ENCODE peak calls at places on chromosomes 1 and 21, in ten cellular contexts. A is activated CD4-positive, alpha-beta T cell treated with anti-CD3 and anti-CD28 coated beads for 36 hours; T is esophagus muscularis mucosa; L is neural progenitor cell; U is aorta; E is globus pallidus; F is KG1; O is left ventricle myocardium superior; V is effector CD4-positive, alpha-beta T cell; X is stimulated activated naive CD8-positive, alpha-beta T cell treated with anti-CD3 and anti-CD28 coated beads, Interleukin-15, Interleukin-2, amounts not matched to agents 100 U/mL and 50 U/mL, for 24 hours. I is an unnamed sample.

GRCh38 chr1:218887141-218887925 is 286.3 kb upstream of the LYPLAL1 start:
- DNase-seq in A (no peak), T (no peak), L (no peak), U (no peak), E (no peak), F (no peak), O (no peak), V (no peak), X (no peak), I (no peak)

GRCh38 chr1:6414443-6414844 is 5.3 kb downstream of the HES2 start:
- DNase-seq in A (peak), T (no peak), L (peak), U (no peak), E (no peak), F (no peak), O (no peak), V (no peak), X (peak), I (peak)

GRCh38 chr1:164801246-164801731 is 242.3 kb downstream of the PBX1 start:
- DNase-seq in A (no peak), T (no peak), L (no peak), U (no peak), E (peak), F (no peak), O (no peak), V (no peak), X (no peak), I (no peak)

GRCh38 chr1:234699795-234700665 is 90.1 kb upstream of the IRF2BP2 start:
- DNase-seq in A (peak), T (no peak), L (no peak), U (no peak), E (no peak), F (no peak), O (no peak), V (no peak), X (no peak), I (peak)

GRCh38 chr1:43339584-43340232 is 2.1 kb downstream of the MPL start:
- DNase-seq in A (no peak), T (no peak), L (no peak), U (peak), E (no peak), F (no peak), O (no peak), V (no peak), X (no peak), I (no peak)

GRCh38 chr1:940121-941026 is 16.7 kb downstream of the SAMD11 start:
- DNase-seq in A (peak), T (no peak), L (peak), U (peak), E (peak), F (no peak), O (peak), V (no peak), X (no peak), I (peak)

GRCh38 chr21:37670883-37671282 is 245.4 kb downstream of the KCNJ6 start:
- DNase-seq in A (no peak), T (no peak), L (no peak), U (no peak), E (no peak), F (no peak), O (no peak), V (no peak), X (no peak), I (no peak)

GRCh38 chr1:3317456-3317855 is 137.0 kb upstream of the ARHGEF16 start:
- DNase-seq in A (no peak), T (no peak), L (no peak), U (no peak), E (no peak), F (no peak), O (no peak), V (no peak), X (no peak), I (no peak)

GRCh38 chr1:54390655-54391054 is 15.5 kb downstream of the SSBP3 start:
- DNase-seq in A (no peak), T (no peak), L (no peak), U (no peak), E (peak), F (no peak), O (peak), V (no peak), X (no peak), I (no peak)